ENCODE peak calls at places on chromosomes 1 and 21, in five cellular contexts. Q, R, B, I and O are unnamed samples.

GRCh38 chr1:165734906-165735305 is 33.8 kb downstream of the TMCO1 start:
- DNase-seq in Q (no peak), R (no peak), B (no peak), I (no peak), O (no peak)

GRCh38 chr21:33299181-33299752 is 25.5 kb upstream of the IFNAR1 start:
- DNase-seq in Q (no peak), R (peak), B (no peak), I (peak), O (peak)

GRCh38 chr1:91650764-91651163 is 150.1 kb downstream of the CDC7 start:
- DNase-seq in Q (peak), R (no peak), B (no peak), I (no peak), O (no peak)

GRCh38 chr1:204177133-204177532 is 11.0 kb upstream of the REN start:
- DNase-seq in Q (no peak), R (no peak), B (no peak), I (no peak), O (no peak)

GRCh38 chr1:185769136-185769535 is 34.9 kb downstream of the HMCN1 start:
- DNase-seq in Q (no peak), R (no peak), B (no peak), I (no peak), O (no peak)

GRCh38 chr1:14862114-14862513 is 263.6 kb downstream of the KAZN start:
- DNase-seq in Q (no peak), R (no peak), B (no peak), I (no peak), O (no peak)

GRCh38 chr1:212219679-212220463 is 65.3 kb upstream of the PPP2R5A start:
- DNase-seq in Q (peak), R (no peak), B (no peak), I (no peak), O (no peak)

GRCh38 chr1:160400646-160401486 is 502 bp downstream of the VANGL2 start:
- DNase-seq in Q (peak), R (no peak), B (no peak), I (no peak), O (no peak)

GRCh38 chr1:45925728-45926287 is 122.4 kb downstream of the MAST2 start:
- DNase-seq in Q (no peak), R (no peak), B (peak), I (no peak), O (no peak)

GRCh38 chr1:223087231-223087990 is 55.6 kb downstream of the TLR5 start:
- DNase-seq in Q (peak), R (no peak), B (no peak), I (no peak), O (no peak)

GRCh38 chr1:150981177-150981804 is 801 bp upstream of the ANXA9 start:
- DNase-seq in Q (no peak), R (no peak), B (no peak), I (no peak), O (no peak)

GRCh38 chr21:45416619-45417018 is 11.7 kb downstream of the COL18A1 start:
- DNase-seq in Q (no peak), R (no peak), B (no peak), I (no peak), O (no peak)

GRCh38 chr1:28926629-28927441 is 12.5 kb downstream of the EPB41 start:
- DNase-seq in Q (no peak), R (peak), B (peak), I (peak), O (no peak)

GRCh38 chr1:51990478-51990965 is at the start of gene RAB3B:
- DNase-seq in Q (peak), R (peak), B (no peak), I (peak), O (peak)

GRCh38 chr1:167602840-167603239 is 27.2 kb upstream of the RCSD1 start:
- DNase-seq in Q (no peak), R (no peak), B (no peak), I (no peak), O (no peak)

GRCh38 chr1:70358921-70359564 is 4.5 kb upstream of the ANKRD13C start:
- DNase-seq in Q (no peak), R (no peak), B (no peak), I (no peak), O (no peak)

GRCh38 chr1:170732262-170732595 is 68.3 kb downstream of the PRRX1 start:
- DNase-seq in Q (peak), R (no peak), B (no peak), I (no peak), O (no peak)

GRCh38 chr1:15231714-15232201 is 15.3 kb upstream of the FHAD1 start:
- DNase-seq in Q (no peak), R (no peak), B (no peak), I (no peak), O (peak)

GRCh38 chr1:162151900-162152829 is 82.7 kb downstream of the NOS1AP start:
- DNase-seq in Q (peak), R (no peak), B (no peak), I (no peak), O (no peak)

GRCh38 chr1:17587693-17588047 is 48.2 kb downstream of the ARHGEF10L start:
- DNase-seq in Q (peak), R (no peak), B (no peak), I (no peak), O (no peak)

GRCh38 chr1:113949007-113949406 is 19.9 kb downstream of the HIPK1 start:
- DNase-seq in Q (no peak), R (no peak), B (no peak), I (peak), O (no peak)

GRCh38 chr1:25641329-25641725 is 24.7 kb downstream of the MAN1C1 start:
- DNase-seq in Q (no peak), R (no peak), B (no peak), I (no peak), O (no peak)

GRCh38 chr1:182229907-182230522 is 161.6 kb downstream of the GLUL start:
- DNase-seq in Q (peak), R (no peak), B (no peak), I (no peak), O (no peak)

GRCh38 chr1:233216009-233216408 is 79.5 kb downstream of the PCNX2 start:
- DNase-seq in Q (no peak), R (no peak), B (no peak), I (no peak), O (no peak)